ENCODE peak calls at places on chromosomes 16 and 17, in ten cellular contexts. J is fibroblast of pulmonary artery, G is PC-3, S is foreskin fibroblast, V is mucosa of descending colon, L is fibroblast of the aortic adventitia, M is AG09309, C is epithelial cell of esophagus, U is body of pancreas, O is glutamatergic neuron. B is an unnamed sample.

GRCh38 chr16:2952679-2953078 is 11.4 kb upstream of the KREMEN2 start:
- DNase-seq in J (no peak), G (peak; percentile 34), S (no peak), V (no peak), L (no peak), M (no peak), C (peak; percentile 60), U (no peak), O (no peak), B (no peak)

GRCh38 chr16:7601100-7601499 is 268.5 kb downstream of the RBFOX1 start:
- DNase-seq in J (no peak), G (no peak), S (no peak), V (no peak), L (no peak), M (no peak), C (no peak), U (no peak), O (no peak), B (no peak)

GRCh38 chr17:67491009-67491677 is 114.1 kb downstream of the PITPNC1 start:
- DNase-seq in J (peak; percentile 98), G (no peak), S (peak; percentile 100), V (peak; percentile 58), L (peak; percentile 98), M (peak; percentile 98), C (peak; percentile 67), U (peak; percentile 99), O (peak; percentile 27), B (no peak)

GRCh38 chr17:50270430-50271172 is 3.7 kb upstream of the TMEM92 start:
- DNase-seq in J (peak; percentile 68), G (no peak), S (peak; percentile 80), V (no peak), L (peak; percentile 73), M (no peak), C (no peak), U (no peak), O (no peak), B (no peak)

GRCh38 chr16:20306401-20306800 is 20.9 kb downstream of the GP2 start:
- DNase-seq in J (no peak), G (no peak), S (no peak), V (no peak), L (no peak), M (no peak), C (no peak), U (peak; percentile 60), O (no peak), B (no peak)

GRCh38 chr17:55089955-55090573 is 121.5 kb downstream of the STXBP4 start:
- DNase-seq in J (peak; percentile 33), G (peak; percentile 82), S (peak; percentile 4), V (no peak), L (peak; percentile 15), M (no peak), C (peak; percentile 36), U (no peak), O (no peak), B (no peak)

GRCh38 chr16:57373117-57373947 is 1.0 kb downstream of the CX3CL1 start:
- DNase-seq in J (no peak), G (no peak), S (no peak), V (no peak), L (no peak), M (no peak), C (no peak), U (no peak), O (no peak), B (no peak)

GRCh38 chr16:81544261-81544660 is 99.7 kb downstream of the CMIP start:
- DNase-seq in J (no peak), G (no peak), S (no peak), V (no peak), L (no peak), M (no peak), C (no peak), U (no peak), O (no peak), B (peak; percentile 27)

GRCh38 chr17:66717680-66718079 is 117.2 kb upstream of the CACNG5 start:
- DNase-seq in J (no peak), G (peak; percentile 85), S (no peak), V (no peak), L (no peak), M (no peak), C (peak; percentile 84), U (peak; percentile 91), O (peak; percentile 50), B (no peak)

DNA sequence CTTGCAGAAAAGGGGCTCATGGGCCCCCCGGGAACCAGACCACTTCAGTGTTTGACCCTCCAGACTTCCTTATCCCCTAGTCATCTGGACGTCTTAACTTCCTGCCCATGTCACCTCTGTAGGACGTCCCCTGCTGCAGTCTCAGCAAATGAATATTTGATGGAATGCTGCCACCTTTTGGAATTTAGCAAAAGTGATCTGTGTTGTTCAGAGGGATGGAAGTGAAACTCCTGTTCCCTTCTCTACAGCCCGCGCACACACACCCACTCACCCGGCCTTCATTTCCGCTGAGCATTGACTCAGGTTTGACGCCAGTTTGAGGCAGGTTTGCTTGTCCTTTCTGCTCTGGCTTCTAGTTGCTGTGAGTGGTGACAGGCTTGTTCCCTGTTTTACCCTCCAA is 507.2 kb upstream of the EEF2KMT start:
- DNase-seq in J (no peak), G (peak; percentile 15), S (no peak), V (no peak), L (no peak), M (no peak), C (no peak), U (no peak), O (no peak), B (peak; percentile 13)
- TF ChIP-seq CTCF in J (no peak), G (no peak), S (no peak), V (no peak), L (no peak), M (no peak), C (no peak), U (no peak), O (peak; percentile 31), B (peak; percentile 10)

GRCh38 chr16:49349446-49350168 is 24.0 kb upstream of the C16orf78 start:
- DNase-seq in J (no peak), G (no peak), S (no peak), V (no peak), L (no peak), M (no peak), C (no peak), U (no peak), O (peak; percentile 22), B (no peak)
- TF ChIP-seq CTCF in J (no peak), G (no peak), S (no peak), V (no peak), L (no peak), M (no peak), C (no peak), U (no peak), O (no peak), B (no peak)

DNA sequence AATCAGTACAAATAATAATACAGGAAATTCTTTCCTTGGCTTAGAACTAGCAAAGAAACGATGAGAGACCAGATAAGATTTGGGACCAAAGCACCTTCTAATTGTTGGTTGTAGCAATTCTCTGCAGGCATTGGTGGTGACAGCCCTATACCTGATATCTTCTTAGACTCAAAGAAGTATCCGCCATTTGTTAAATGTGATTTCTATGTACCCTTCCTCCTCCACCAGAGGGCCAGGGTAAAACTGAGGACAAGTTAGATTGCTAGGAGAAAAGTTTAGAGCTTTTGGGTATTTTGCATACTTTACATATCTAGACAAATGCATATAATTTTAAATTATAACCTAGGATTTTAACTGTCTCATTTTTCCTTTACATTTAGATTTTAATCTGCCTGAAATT is 304.3 kb downstream of the HS3ST4 start:
- DNase-seq in J (no peak), G (no peak), S (no peak), V (no peak), L (no peak), M (no peak), C (no peak), U (no peak), O (no peak), B (no peak)
- TF ChIP-seq CTCF in J (no peak), G (no peak), S (no peak), V (no peak), L (no peak), M (peak; percentile 3), C (no peak), U (no peak), O (peak; percentile 39), B (peak; percentile 28)

DNA sequence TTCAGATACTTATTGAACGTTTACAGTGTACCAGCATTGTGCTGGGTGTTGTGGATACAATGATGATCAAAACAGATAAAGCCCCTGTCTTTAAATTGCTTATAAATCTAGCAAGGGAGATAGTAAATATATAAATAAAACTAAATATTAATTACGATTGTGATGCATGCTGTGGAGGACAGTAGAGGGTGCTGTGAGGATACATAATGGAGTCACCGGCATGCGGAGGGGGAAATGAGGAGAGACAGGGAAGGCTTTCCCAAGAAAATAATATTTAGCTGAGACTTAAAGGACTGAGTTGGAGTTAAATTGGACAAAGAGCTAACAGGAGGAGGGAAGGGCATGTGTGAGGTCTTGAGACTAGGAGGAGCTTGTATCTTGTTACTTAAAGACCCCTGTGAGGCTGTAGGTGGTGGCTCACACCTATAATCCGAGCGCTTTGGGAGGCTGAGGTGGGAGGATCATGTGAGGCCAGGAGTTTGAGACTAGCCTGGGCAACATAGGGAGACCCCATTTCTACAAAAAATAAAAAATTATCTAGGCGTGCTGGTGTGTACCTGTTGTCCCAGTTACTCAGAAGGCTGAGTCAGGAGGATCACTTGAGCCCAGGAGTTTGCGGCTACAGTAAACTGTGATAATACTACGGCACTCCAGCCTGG is 2.4 kb downstream of the DHRS7B start:
- DNase-seq in J (peak; percentile 76), G (peak; percentile 34), S (peak; percentile 47), V (no peak), L (peak; percentile 81), M (no peak), C (peak; percentile 54), U (peak; percentile 24), O (no peak), B (peak; percentile 34)
- TF ChIP-seq CTCF in J (peak; percentile 64), G (peak; percentile 59), S (peak; percentile 59), V (no peak), L (peak; percentile 68), M (peak; percentile 64), C (peak; percentile 58), U (peak; percentile 37), O (no peak), B (no peak)

DNA sequence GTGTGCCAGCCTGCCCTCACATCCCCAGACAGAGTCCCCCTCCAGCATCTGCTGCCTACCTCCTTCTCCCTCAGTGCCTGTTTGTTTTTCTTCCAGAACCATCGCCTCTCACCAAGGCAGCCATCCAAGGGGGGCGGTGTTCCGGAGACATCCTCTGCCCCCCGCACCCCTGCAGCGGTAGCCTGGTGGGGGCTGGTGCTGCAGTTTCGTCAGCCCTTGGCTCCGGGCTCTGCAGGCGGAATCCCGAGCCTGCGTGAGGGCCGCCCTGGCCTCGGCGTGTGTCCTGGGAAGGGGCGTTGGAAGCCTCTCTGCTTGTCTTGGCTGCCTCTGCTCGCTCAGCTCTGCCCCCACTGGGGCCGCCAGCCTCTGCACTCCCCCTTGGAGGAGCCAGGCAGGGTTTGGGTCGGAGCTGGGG is 126.0 kb upstream of the CIBAR2 start:
- DNase-seq in J (peak; percentile 91), G (no peak), S (peak; percentile 86), V (peak; percentile 64), L (peak; percentile 93), M (no peak), C (no peak), U (peak; percentile 30), O (peak; percentile 64), B (peak; percentile 40)
- TF ChIP-seq CTCF in J (peak; percentile 24), G (no peak), S (no peak), V (no peak), L (peak; percentile 55), M (no peak), C (no peak), U (no peak), O (no peak), B (no peak)

GRCh38 chr16:733382-734207 is 6.7 kb downstream of the HAGHL start:
- DNase-seq in J (no peak), G (no peak), S (no peak), V (no peak), L (no peak), M (no peak), C (no peak), U (no peak), O (peak; percentile 80), B (peak; percentile 68)
- TF ChIP-seq CTCF in J (peak; percentile 12), G (no peak), S (peak; percentile 18), V (no peak), L (peak; percentile 40), M (peak; percentile 28), C (peak; percentile 39), U (no peak), O (peak; percentile 72), B (peak; percentile 65)

B was measured in endothelial cell.